ENCODE peak calls at places on chromosome 14, in five cellular contexts. One of them, this sample, is unnamed.

GRCh38 chr14:94051115-94051514 is 25.0 kb downstream of the OTUB2 start:
- DNase-seq in PC-3: peak; percentile 21
- DNase-seq in mammary epithelial cell: peak; percentile 24
- DNase-seq in HCT116: no peak
- DNase-seq in GM23338: peak; percentile 56
- DNase-seq in this sample: peak; percentile 43

GRCh38 chr14:26808407-26808806 is 210.6 kb upstream of the NOVA1 start:
- DNase-seq in HCT116: no peak
- DNase-seq in GM23338: no peak
- DNase-seq in mammary epithelial cell: no peak
- DNase-seq in PC-3: peak; percentile 61
- DNase-seq in this sample: no peak

GRCh38 chr14:59707778-59708635 is 131.4 kb upstream of the CCDC175 start:
- DNase-seq in GM23338: no peak
- DNase-seq in mammary epithelial cell: no peak
- DNase-seq in HCT116: no peak
- DNase-seq in PC-3: peak; percentile 33
- DNase-seq in this sample: peak; percentile 37

GRCh38 chr14:73393375-73393774 is 65.0 kb downstream of the NUMB start:
- DNase-seq in GM23338: no peak
- DNase-seq in PC-3: peak; percentile 52
- DNase-seq in mammary epithelial cell: no peak
- DNase-seq in HCT116: no peak
- DNase-seq in this sample: no peak

GRCh38 chr14:69694730-69695663 is 71.9 kb upstream of the SRSF5 start:
- DNase-seq in GM23338: no peak
- DNase-seq in PC-3: no peak
- DNase-seq in HCT116: no peak
- DNase-seq in mammary epithelial cell: peak; percentile 79
- DNase-seq in this sample: no peak

GRCh38 chr14:74508844-74509428 is 15.4 kb downstream of the ISCA2 start:
- DNase-seq in HCT116: no peak
- DNase-seq in GM23338: no peak
- DNase-seq in PC-3: no peak
- DNase-seq in mammary epithelial cell: no peak
- DNase-seq in this sample: no peak

GRCh38 chr14:76351941-76352340 is 24.0 kb upstream of the ESRRB start:
- DNase-seq in HCT116: no peak
- DNase-seq in mammary epithelial cell: no peak
- DNase-seq in GM23338: no peak
- DNase-seq in PC-3: no peak
- DNase-seq in this sample: no peak

GRCh38 chr14:35365130-35366047 is 39.2 kb downstream of the NFKBIA start:
- DNase-seq in PC-3: peak; percentile 84
- DNase-seq in mammary epithelial cell: peak; percentile 92
- DNase-seq in GM23338: no peak
- DNase-seq in HCT116: peak; percentile 54
- DNase-seq in this sample: no peak

GRCh38 chr14:74503973-74504335 is 10.4 kb downstream of the ISCA2 start:
- DNase-seq in GM23338: no peak
- DNase-seq in PC-3: no peak
- DNase-seq in mammary epithelial cell: no peak
- DNase-seq in HCT116: no peak
- DNase-seq in this sample: no peak

GRCh38 chr14:32258574-32258973 is 55.5 kb upstream of the RNU6-8 start:
- DNase-seq in GM23338: no peak
- DNase-seq in PC-3: no peak
- DNase-seq in HCT116: no peak
- DNase-seq in mammary epithelial cell: no peak
- DNase-seq in this sample: no peak

GRCh38 chr14:31006703-31007102 is 18.7 kb upstream of the AP4S1 start:
- DNase-seq in GM23338: no peak
- DNase-seq in mammary epithelial cell: no peak
- DNase-seq in HCT116: no peak
- DNase-seq in PC-3: no peak
- DNase-seq in this sample: no peak

GRCh38 chr14:90513151-90514014 is 116.6 kb downstream of the CALM1 start:
- DNase-seq in PC-3: peak; percentile 90
- DNase-seq in HCT116: no peak
- DNase-seq in GM23338: peak; percentile 75
- DNase-seq in mammary epithelial cell: peak; percentile 81
- DNase-seq in this sample: no peak

GRCh38 chr14:52058346-52058745 is 10.5 kb downstream of the NID2 start:
- DNase-seq in mammary epithelial cell: no peak
- DNase-seq in HCT116: no peak
- DNase-seq in GM23338: no peak
- DNase-seq in PC-3: no peak
- DNase-seq in this sample: no peak

DNA sequence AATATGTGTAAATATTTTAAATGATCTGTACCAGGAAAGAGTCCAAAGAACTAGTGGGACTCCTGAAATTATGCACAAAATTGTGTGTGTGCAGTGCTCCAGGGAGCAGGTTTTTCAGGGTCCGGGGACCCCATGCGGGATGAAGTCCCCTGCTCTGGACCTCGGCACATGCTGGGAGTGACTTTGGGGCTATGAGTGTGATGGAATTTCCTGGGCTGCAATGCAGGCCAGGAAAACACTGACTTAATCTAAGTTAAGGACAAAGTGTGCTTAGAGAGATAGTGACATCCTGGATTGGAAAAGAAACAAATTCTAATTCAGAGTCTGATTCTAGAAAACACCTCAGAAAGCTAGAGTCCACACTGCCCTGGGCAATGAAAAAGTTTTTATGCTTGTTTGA is 6.2 kb upstream of the MYH6 start:
- DNase-seq in GM23338: no peak
- DNase-seq in HCT116: no peak
- DNase-seq in mammary epithelial cell: no peak
- DNase-seq in PC-3: no peak
- DNase-seq in this sample: no peak
- TF ChIP-seq EZH2 in GM23338: no peak
- TF ChIP-seq EZH2 in HCT116: no peak
- TF ChIP-seq EZH2 in mammary epithelial cell: no peak
- TF ChIP-seq EZH2 in PC-3: no peak
- TF ChIP-seq EZH2 in this sample: no peak

DNA sequence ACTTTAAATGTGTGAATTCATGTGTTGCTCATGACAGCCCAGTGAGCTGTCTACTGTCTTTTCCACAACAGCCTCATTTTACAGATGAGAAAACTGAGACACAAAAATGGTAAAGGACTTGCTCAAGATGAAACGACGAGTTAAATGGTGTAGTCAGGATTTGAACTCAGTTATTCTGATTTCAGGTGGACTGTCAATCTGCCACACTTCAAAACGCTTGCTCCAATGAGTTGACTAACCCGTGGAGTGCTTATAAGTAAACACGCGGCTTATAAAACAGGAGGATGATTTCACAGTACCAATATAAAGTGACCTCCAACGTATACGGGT is 652 bp upstream of the POLE2 start:
- DNase-seq in PC-3: no peak
- DNase-seq in HCT116: no peak
- DNase-seq in GM23338: no peak
- DNase-seq in mammary epithelial cell: no peak
- DNase-seq in this sample: no peak
- H3K4me3 ChIP-seq in PC-3: no peak overlapping the region
- H3K4me3 ChIP-seq in HCT116: no peak overlapping the region
- H3K4me3 ChIP-seq in GM23338: peak overlapping the region; percentile 87
- H3K4me3 ChIP-seq in mammary epithelial cell: no peak overlapping the region
- H3K4me3 ChIP-seq in this sample: no peak overlapping the region

GRCh38 chr14:99043258-99043615 is 228.8 kb downstream of the BCL11B start:
- DNase-seq in HCT116: no peak
- DNase-seq in PC-3: no peak
- DNase-seq in mammary epithelial cell: no peak
- DNase-seq in GM23338: no peak
- DNase-seq in this sample: no peak
- TF ChIP-seq CTCF in HCT116: no peak
- TF ChIP-seq CTCF in PC-3: no peak
- TF ChIP-seq CTCF in mammary epithelial cell: no peak
- TF ChIP-seq CTCF in GM23338: no peak
- TF ChIP-seq CTCF in this sample: no peak

DNA sequence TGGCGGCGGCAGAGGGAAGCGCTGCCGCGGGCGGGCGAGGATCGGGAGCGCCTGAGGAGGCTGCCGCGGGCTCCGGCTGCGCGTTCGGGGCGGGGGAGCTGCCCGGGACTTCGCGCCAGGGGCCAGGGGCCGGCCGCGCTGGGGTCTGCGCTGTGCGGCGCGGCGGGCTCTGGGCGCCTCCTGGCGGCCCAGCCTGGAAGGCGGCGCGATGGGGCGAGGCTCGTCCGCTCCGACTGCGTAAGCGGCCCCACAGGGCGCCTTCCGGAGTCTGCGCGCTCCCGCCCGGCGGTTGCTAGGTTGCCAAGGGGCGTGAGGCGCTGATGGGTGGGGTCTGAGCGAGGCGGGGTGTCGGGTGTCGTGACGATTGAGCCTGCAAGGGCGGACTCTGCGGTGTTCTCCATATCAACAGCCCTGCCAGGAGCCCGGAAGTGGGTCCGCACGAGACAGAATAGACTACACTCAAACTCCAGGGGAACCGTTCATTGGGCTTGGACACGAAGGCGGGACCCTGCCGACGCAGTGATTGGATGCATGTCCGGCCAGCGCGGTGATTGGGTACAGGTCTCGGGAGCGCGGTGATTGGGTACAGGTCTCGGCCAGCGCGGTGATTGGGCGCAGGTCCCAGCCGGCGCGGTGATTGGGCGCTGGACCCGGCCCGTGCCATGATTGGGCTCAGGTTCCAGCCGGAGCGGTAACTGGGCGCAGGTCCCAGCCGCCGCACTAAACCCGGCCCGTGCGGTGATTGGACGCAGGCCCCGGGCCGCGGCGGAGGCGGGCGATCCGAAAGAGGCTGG is at the start of gene TEDC1:
- DNase-seq in mammary epithelial cell: peak; percentile 100
- DNase-seq in GM23338: peak; percentile 99
- DNase-seq in PC-3: peak; percentile 99
- DNase-seq in HCT116: peak; percentile 100
- DNase-seq in this sample: peak; percentile 100
- TF ChIP-seq EZH2 in mammary epithelial cell: no peak
- TF ChIP-seq EZH2 in GM23338: no peak
- TF ChIP-seq EZH2 in PC-3: no peak
- TF ChIP-seq EZH2 in HCT116: no peak
- TF ChIP-seq EZH2 in this sample: no peak

DNA sequence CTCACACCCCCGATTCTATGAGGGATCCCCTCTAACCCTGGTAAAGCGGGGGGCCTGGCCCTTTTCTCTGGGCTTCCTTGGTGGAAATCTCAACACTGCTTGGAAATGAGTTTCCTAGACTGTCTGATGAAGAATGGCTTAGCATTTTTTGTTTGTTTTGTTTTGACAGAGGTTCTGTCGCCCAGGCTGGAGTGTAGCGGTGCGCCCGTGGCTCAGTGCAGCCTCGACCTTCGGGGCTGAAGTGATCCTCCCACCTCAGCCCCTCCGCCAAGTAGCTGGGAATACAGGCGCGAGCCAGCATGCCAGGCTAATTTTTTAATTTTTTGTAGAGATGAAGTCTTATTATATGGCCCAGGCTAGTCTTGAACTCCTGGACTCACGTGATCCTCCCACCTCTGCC is 30.3 kb downstream of the TC2N start:
- DNase-seq in GM23338: no peak
- DNase-seq in mammary epithelial cell: no peak
- DNase-seq in PC-3: no peak
- DNase-seq in HCT116: no peak
- DNase-seq in this sample: no peak
- H3K4me3 ChIP-seq in GM23338: peak overlapping the region; percentile 76
- H3K4me3 ChIP-seq in mammary epithelial cell: peak overlapping the region; percentile 91
- H3K4me3 ChIP-seq in PC-3: peak overlapping the region; percentile 66
- H3K4me3 ChIP-seq in HCT116: peak overlapping the region; percentile 66
- H3K4me3 ChIP-seq in this sample: peak overlapping the region; percentile 51

DNA sequence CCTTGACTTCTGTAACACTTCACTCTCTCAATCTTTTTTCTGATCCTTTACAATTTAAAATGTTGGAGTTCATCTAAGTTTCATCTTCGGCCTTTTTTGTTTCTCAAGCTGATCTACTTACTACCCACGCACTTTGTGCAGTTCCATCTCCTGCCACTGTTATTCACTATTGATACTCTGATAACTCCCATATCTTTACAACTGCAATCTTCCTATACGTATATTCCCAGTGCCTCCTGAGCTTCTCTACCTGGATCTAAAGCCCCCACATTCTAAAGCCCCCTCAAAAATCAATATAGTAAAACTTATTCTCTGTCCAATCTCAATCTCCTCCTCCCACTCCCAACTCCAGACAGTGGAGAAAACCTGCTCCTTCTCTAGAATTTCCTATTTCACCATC is 5.9 kb downstream of the ATG2B start:
- DNase-seq in GM23338: no peak
- DNase-seq in HCT116: no peak
- DNase-seq in PC-3: no peak
- DNase-seq in mammary epithelial cell: no peak
- DNase-seq in this sample: no peak
- TF ChIP-seq CTCF in GM23338: no peak
- TF ChIP-seq CTCF in HCT116: no peak
- TF ChIP-seq CTCF in PC-3: no peak
- TF ChIP-seq CTCF in mammary epithelial cell: no peak
- TF ChIP-seq CTCF in this sample: no peak

DNA sequence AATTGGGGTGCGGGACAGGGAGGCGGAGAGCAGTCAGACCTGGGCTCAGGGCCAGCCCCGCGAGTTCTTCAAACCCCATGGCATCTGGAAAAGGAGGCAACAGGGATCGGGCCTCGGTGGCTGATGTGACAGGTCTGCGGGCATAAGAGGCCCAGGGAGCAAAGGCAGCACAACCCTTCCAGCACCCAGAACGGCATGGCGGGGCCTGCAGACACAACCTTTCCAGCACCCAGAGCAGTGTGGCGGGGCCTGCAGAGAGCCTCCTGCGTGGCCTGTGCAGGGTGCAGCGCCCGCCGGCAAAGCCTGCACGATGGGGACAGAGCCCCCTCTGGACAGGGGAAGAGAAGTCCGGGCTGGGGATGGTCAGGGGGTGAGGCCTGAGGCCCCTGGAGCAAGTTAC is 26.2 kb upstream of the TRAF3 start:
- DNase-seq in HCT116: no peak
- DNase-seq in GM23338: no peak
- DNase-seq in PC-3: no peak
- DNase-seq in mammary epithelial cell: no peak
- DNase-seq in this sample: no peak
- TF ChIP-seq EZH2 in HCT116: no peak
- TF ChIP-seq EZH2 in GM23338: no peak
- TF ChIP-seq EZH2 in PC-3: no peak
- TF ChIP-seq EZH2 in mammary epithelial cell: no peak
- TF ChIP-seq EZH2 in this sample: no peak

DNA sequence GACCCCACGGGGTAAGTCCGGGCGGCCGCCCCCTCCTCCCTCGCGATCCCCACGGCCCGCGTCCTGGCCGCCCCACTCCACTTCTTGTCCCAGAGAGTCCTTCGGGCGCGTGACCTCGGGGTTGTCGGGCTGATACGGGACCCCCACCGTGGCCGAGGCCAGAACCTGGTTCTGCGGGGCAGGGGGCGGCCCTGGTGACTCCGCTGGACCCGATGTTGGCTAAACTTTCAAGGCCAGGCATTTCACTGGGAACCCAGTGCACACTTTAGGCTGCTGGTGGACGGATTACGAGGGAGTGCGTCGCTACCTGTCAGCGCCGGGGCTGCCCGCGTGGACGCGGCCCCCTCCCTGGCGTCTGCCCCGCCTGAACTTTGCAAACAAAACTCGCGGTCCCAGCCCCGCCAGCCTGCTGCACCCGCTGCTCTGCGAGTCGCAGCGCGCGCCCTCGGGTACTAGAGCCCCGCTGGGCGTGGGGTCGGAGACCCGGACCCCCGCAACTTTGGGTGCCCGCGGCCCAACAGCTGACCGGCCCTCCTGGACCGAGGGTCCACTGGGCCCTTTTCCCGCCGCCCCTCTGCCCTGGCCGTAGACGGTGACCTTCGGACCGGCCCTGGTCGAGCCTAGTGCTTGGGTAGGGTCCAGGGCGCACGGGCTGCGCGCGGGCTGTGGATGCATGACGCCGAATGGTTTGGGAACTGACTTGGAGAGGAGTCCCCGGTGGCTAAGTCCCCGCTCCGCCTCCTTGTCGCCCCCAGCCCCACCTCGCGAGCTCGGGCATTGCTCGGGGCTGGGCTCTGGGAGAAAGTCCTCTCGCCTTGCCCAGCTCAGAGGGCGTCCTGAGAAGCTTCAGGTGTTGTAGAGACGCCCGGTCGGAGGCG is 624 bp downstream of the RIN3 start:
- DNase-seq in HCT116: no peak
- DNase-seq in PC-3: no peak
- DNase-seq in mammary epithelial cell: no peak
- DNase-seq in GM23338: peak; percentile 58
- DNase-seq in this sample: no peak
- H3K4me3 ChIP-seq in HCT116: peak overlapping the region; percentile 75
- H3K4me3 ChIP-seq in PC-3: peak overlapping the region; percentile 69
- H3K4me3 ChIP-seq in mammary epithelial cell: peak overlapping the region; percentile 56
- H3K4me3 ChIP-seq in GM23338: peak overlapping the region; percentile 75
- H3K4me3 ChIP-seq in this sample: peak overlapping the region; percentile 52